ENCODE peak calls at places on chromosome 13, in five cellular contexts. D, N, V, F and I are unnamed samples.

GRCh38 chr13:96072392-96072791 is 17.5 kb upstream of the HS6ST3 start:
- DNase-seq in D (no peak), N (no peak), V (no peak), F (no peak), I (peak)

GRCh38 chr13:44989941-44990340 is 603 bp downstream of the GPALPP1 start:
- DNase-seq in D (peak), N (no peak), V (no peak), F (no peak), I (peak)

GRCh38 chr13:23570099-23570926 is at the start of gene TNFRSF19:
- DNase-seq in D (peak), N (peak), V (no peak), F (peak), I (peak)

GRCh38 chr13:113393572-113394503 is 29.9 kb upstream of the GRTP1 start:
- DNase-seq in D (peak), N (peak), V (peak), F (peak), I (peak)

GRCh38 chr13:81382236-81382635 is 1041.3 kb upstream of the SPRY2 start:
- DNase-seq in D (no peak), N (no peak), V (no peak), F (no peak), I (peak)

GRCh38 chr13:51689597-51689996 is 105.3 kb downstream of the WDFY2 start:
- DNase-seq in D (no peak), N (no peak), V (no peak), F (no peak), I (no peak)

GRCh38 chr13:102770435-102770834 is 3.2 kb downstream of the TEX30 start:
- DNase-seq in D (no peak), N (no peak), V (no peak), F (no peak), I (no peak)

GRCh38 chr13:85241045-85241444 is 558.2 kb downstream of the SLITRK6 start:
- DNase-seq in D (no peak), N (no peak), V (no peak), F (no peak), I (no peak)

GRCh38 chr13:109479991-109480696 is 306.2 kb downstream of the IRS2 start:
- DNase-seq in D (no peak), N (no peak), V (no peak), F (no peak), I (no peak)

GRCh38 chr13:27079421-27079958 is 92.1 kb downstream of the USP12 start:
- DNase-seq in D (peak), N (no peak), V (no peak), F (no peak), I (peak)

GRCh38 chr13:87123987-87124784 is 547.0 kb upstream of the SLITRK5 start:
- DNase-seq in D (peak), N (no peak), V (no peak), F (no peak), I (peak)

GRCh38 chr13:79490846-79491245 is 9.9 kb downstream of the NDFIP2 start:
- DNase-seq in D (no peak), N (no peak), V (no peak), F (no peak), I (no peak)